ENCODE peak calls at places on chromosomes 5 and 9, in six cellular contexts. N is T-cell; S is HCT116; C is effector memory CD8-positive, alpha-beta T cell; P is AG08396; B is activated effector memory CD4-positive, alpha-beta T cell treated with anti-CD3 and anti-CD28 coated beads, Interleukin-2, amount 50 U/mL, for 16 hours. J is an unnamed sample.

GRCh38 chr5:147148715-147149114 is 86.1 kb upstream of the STK32A start:
- DNase-seq in B (no peak), S (no peak), P (no peak), C (no peak), N (no peak), J (no peak)

GRCh38 chr5:71969464-71969863 is 137.8 kb upstream of the MAP1B start:
- DNase-seq in C (no peak), P (no peak), B (no peak), N (no peak), S (no peak), J (no peak)

GRCh38 chr9:33220681-33221567 is 19.0 kb upstream of the SPINK4 start:
- DNase-seq in P (no peak), S (no peak), B (peak; percentile 53), N (no peak), C (no peak), J (no peak)

GRCh38 chr5:170159101-170159698 is 53.5 kb downstream of the FOXI1 start:
- DNase-seq in B (no peak), S (no peak), N (no peak), P (peak; percentile 20), C (no peak), J (no peak)

GRCh38 chr5:42462089-42462488 is 38.9 kb downstream of the GHR start:
- DNase-seq in S (no peak), P (no peak), B (no peak), C (no peak), N (no peak), J (no peak)

GRCh38 chr9:2778816-2779215 is 61.5 kb downstream of the KCNV2 start:
- DNase-seq in S (no peak), N (no peak), P (no peak), C (no peak), B (no peak), J (no peak)

GRCh38 chr5:178298283-178298807 is 65.7 kb upstream of the PHYKPL start:
- DNase-seq in B (peak; percentile 31), C (no peak), S (no peak), N (no peak), P (no peak), J (no peak)

GRCh38 chr9:85344901-85345300 is 396.9 kb downstream of the AGTPBP1 start:
- DNase-seq in C (no peak), P (no peak), N (no peak), S (no peak), B (no peak), J (no peak)

GRCh38 chr9:134413890-134414731 is 87.9 kb downstream of the RXRA start:
- DNase-seq in S (peak; percentile 50), C (no peak), B (no peak), N (no peak), P (peak; percentile 96), J (no peak)

GRCh38 chr9:114401344-114401743 is 13.6 kb upstream of the AKNA start:
- DNase-seq in B (no peak), S (no peak), P (no peak), N (no peak), C (no peak), J (no peak)

GRCh38 chr9:78973906-78974305 is 597.9 kb upstream of the TLE4 start:
- DNase-seq in C (no peak), N (no peak), P (no peak), S (no peak), B (no peak), J (no peak)

GRCh38 chr5:132406144-132406783 is 36.8 kb downstream of the SLC22A5 start:
- DNase-seq in C (no peak), S (no peak), P (no peak), N (no peak), B (no peak), J (no peak)

GRCh38 chr9:99445377-99445891 is 223.4 kb downstream of the SEC61B start:
- DNase-seq in P (peak; percentile 85), N (no peak), B (no peak), C (no peak), S (no peak), J (no peak)

J was measured in CD8-positive, alpha-beta memory T cell.